ENCODE peak calls at places on chromosomes 13 and 19, in six cellular contexts. X, T, F, L, E and U are unnamed samples.

GRCh38 chr13:27708325-27708724 is 84.0 kb upstream of the GSX1 start:
- ATAC-seq in E (no peak), T (no peak), L (no peak), F (no peak), X (no peak), U (no peak)

GRCh38 chr13:35727881-35728280 is 251.4 kb upstream of the MAB21L1 start:
- ATAC-seq in X (no peak), E (no peak), T (no peak), F (no peak), L (no peak), U (no peak)

GRCh38 chr13:38213307-38213706 is 136.3 kb upstream of the UFM1 start:
- ATAC-seq in T (no peak), L (no peak), E (no peak), X (no peak), F (no peak), U (no peak)

GRCh38 chr19:2912306-2912705 is 11.6 kb downstream of the ZNF57 start:
- ATAC-seq in X (no peak), E (no peak), T (no peak), F (no peak), L (no peak), U (no peak)

GRCh38 chr19:51926426-51926783 is 867 bp upstream of the ZNF613 start:
- ATAC-seq in T (no peak), L (no peak), X (no peak), E (peak), F (no peak), U (no peak)

GRCh38 chr13:28044608-28045007 is 55.8 kb downstream of the FLT3 start:
- ATAC-seq in L (no peak), F (no peak), E (no peak), T (no peak), X (no peak), U (no peak)

GRCh38 chr13:20782116-20782708 is 8.5 kb upstream of the EEF1AKMT1 start:
- ATAC-seq in X (no peak), E (no peak), T (no peak), F (no peak), L (no peak), U (no peak)

GRCh38 chr13:46339035-46339666 is 47.9 kb downstream of the RUBCNL start:
- ATAC-seq in L (no peak), X (no peak), F (no peak), E (no peak), T (no peak), U (no peak)

GRCh38 chr19:38556521-38557174 is 61.1 kb downstream of the MAP4K1 start:
- ATAC-seq in X (peak), E (peak), L (no peak), F (no peak), T (peak), U (no peak)

GRCh38 chr19:8451885-8452284 is 7.1 kb downstream of the HNRNPM start:
- ATAC-seq in F (peak), T (peak), E (peak), L (no peak), X (no peak), U (no peak)

GRCh38 chr19:5997371-5997770 is 19.4 kb upstream of the RANBP3 start:
- ATAC-seq in X (no peak), F (no peak), T (peak), E (no peak), L (no peak), U (no peak)

GRCh38 chr13:20435616-20436368 is 89.9 kb downstream of the CRYL1 start:
- ATAC-seq in L (peak), F (no peak), E (no peak), X (no peak), T (no peak), U (no peak)

GRCh38 chr13:40503966-40504591 is 162.4 kb downstream of the FOXO1 start:
- ATAC-seq in X (no peak), L (peak), T (peak), E (no peak), F (no peak), U (peak)

GRCh38 chr13:32314968-32315254 is 252 bp downstream of the ZAR1L start:
- ATAC-seq in L (peak), X (peak), F (peak), E (peak), T (peak), U (peak)

GRCh38 chr13:34640179-34640929 is 301.7 kb upstream of the NBEA start:
- ATAC-seq in F (no peak), X (no peak), E (no peak), L (no peak), T (no peak), U (no peak)

GRCh38 chr13:39023316-39023715 is 14.6 kb downstream of the PROSER1 start:
- ATAC-seq in T (no peak), X (no peak), F (no peak), L (no peak), E (no peak), U (no peak)

GRCh38 chr19:3544742-3545668 is 6.0 kb downstream of the TEKTIP1 start:
- ATAC-seq in X (peak), F (peak), L (peak), T (peak), E (peak), U (peak)

GRCh38 chr13:95676100-95676774 is 702 bp upstream of the DNAJC3 start:
- ATAC-seq in E (peak), L (no peak), F (peak), T (peak), X (peak), U (no peak)

GRCh38 chr19:38255759-38256052 is 468 bp downstream of the PPP1R14A start:
- ATAC-seq in E (no peak), X (peak), L (no peak), T (no peak), F (no peak), U (no peak)

GRCh38 chr13:37475151-37475550 is 123.4 kb downstream of the POSTN start:
- ATAC-seq in X (no peak), L (no peak), F (no peak), T (no peak), E (no peak), U (no peak)

DNA sequence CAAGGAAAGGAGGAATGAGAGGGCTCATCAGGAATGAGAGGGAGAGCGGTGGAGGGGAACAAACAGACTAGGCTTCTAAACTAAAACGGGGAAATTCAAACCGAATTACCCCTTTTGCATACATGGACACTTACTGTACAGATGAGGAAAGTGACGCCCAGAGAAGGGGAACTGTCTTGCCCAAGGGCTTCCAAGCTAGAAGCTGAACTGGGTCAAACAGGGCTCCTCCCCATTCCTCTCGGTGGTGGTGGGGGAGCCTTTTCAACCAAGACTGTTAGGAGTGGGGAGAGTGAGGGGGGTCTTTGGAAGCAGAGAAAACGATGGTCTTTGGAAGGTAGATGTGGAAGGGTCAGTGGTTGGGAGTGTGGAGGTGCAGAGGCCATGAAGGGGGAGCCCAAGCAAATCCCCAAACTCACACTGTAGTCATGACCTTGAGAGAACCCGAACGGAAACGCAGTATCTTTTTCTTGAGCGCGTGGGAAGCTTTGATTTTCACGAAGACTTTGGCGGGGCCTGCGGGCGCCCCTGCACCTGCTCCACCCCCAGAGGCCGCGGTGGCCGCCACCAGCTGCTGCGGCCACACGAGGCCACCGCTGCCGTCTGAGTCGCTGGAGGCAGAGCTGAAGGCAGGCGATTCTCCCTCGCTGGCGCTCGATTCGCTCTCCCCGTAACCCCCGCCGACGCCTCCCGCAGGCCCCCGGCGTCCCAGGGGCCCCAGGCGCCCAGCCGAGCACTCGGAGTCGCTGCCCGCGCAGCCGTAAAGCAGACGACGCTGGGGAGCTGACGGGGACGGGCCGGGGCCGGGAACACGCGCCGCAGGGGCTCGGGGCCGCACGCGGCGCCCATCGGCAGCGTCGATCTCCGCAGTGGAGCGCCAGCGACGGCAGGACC is 12.3 kb upstream of the GNG8 start:
- ATAC-seq in F (no peak), L (no peak), T (no peak), E (no peak), X (no peak), U (no peak)
- H3K4me3 ChIP-seq in F (no peak), L (no peak), T (no peak), E (no peak), X (no peak), U (no peak)

GRCh38 chr19:1650627-1651009 is 1.8 kb downstream of the TCF3 start:
- ATAC-seq in L (no peak), T (no peak), F (no peak), E (no peak), X (no peak), U (no peak)
- TF ChIP-seq CTCF in L (no peak), T (no peak), F (no peak), E (peak), X (no peak), U (no peak)

GRCh38 chr13:67951431-67951830 is 721.3 kb upstream of the PCDH9 start:
- ATAC-seq in X (no peak), F (no peak), E (no peak), T (no peak), L (no peak), U (no peak)
- H3K4me3 ChIP-seq in X (no peak), F (no peak), E (no peak), T (no peak), L (no peak), U (no peak)

DNA sequence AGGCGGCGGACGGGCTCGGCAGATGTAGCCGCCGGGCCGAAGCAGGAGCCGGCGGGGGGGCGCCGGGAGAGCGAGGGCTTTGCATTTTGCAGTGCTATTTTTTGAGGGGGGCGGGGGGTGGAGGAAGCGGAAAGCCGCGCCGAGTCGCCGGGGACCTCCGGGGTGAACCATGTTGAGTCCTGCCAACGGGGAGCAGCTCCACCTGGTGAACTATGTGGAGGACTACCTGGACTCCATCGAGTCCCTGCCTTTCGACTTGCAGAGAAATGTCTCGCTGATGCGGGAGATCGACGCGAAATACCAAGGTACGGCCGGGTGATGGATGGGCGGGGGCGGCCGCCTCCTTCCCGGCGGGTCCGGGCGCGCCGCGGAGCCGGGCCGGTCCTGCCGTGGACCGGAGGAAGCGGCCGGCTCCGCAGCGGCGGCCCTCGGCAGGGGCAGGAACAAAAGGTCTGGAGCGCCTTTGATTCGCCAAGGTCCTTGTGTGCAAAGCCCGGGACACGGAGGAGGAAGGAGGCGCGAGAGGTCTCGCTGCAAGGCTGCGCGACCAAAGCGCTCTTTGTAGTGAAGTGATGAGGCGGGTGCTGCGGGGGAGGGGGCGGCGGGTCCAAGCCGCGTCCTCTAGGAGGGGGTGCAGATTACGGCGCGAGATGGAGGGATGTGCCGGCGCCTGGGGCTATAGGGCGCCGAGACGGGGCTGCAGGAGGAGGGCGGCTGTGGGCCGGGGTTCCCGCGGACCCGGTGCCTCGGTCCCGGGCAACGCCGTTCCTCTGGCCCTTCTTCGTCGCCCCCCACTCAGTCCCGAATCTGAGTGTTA is 689 bp downstream of the ING1 start:
- ATAC-seq in E (no peak), F (no peak), L (no peak), X (peak), T (no peak), U (no peak)
- TF ChIP-seq CTCF in E (no peak), F (no peak), L (peak), X (no peak), T (peak), U (no peak)